ENCODE peak calls at places on chromosomes 2 and 18, in six cellular contexts. C is body of pancreas, M is HepG2, S is stomach, W is heart left ventricle, O is NB4. F is an unnamed sample.

GRCh38 chr2:118176601-118177000 is 88.3 kb downstream of the INSIG2 start:
- DNase-seq in C (no peak), M (no peak), W (no peak), S (no peak), O (no peak), F (no peak)

GRCh38 chr2:166104773-166105172 is 23.0 kb downstream of the SCN1A start:
- DNase-seq in S (no peak), O (no peak), M (no peak), W (no peak), C (no peak), F (no peak)

GRCh38 chr2:20397811-20398447 is 47.3 kb upstream of the PUM2 start:
- DNase-seq in O (no peak), S (no peak), W (no peak), C (no peak), M (no peak), F (no peak)

GRCh38 chr18:78506031-78506461 is 473.6 kb upstream of the SALL3 start:
- DNase-seq in M (peak; percentile 12), S (no peak), W (no peak), C (no peak), O (no peak), F (no peak)

GRCh38 chr2:110729106-110729505 is 3.3 kb upstream of the ACOXL start:
- DNase-seq in C (no peak), W (no peak), S (no peak), M (no peak), O (no peak), F (no peak)

GRCh38 chr18:34647251-34647650 is 62.8 kb upstream of the DTNA start:
- DNase-seq in C (no peak), W (no peak), S (no peak), M (no peak), O (peak; percentile 32), F (no peak)

GRCh38 chr18:6482198-6482977 is 67.7 kb upstream of the L3MBTL4 start:
- DNase-seq in C (peak; percentile 69), W (peak; percentile 56), S (peak; percentile 60), M (peak; percentile 38), O (peak; percentile 35), F (peak; percentile 4)

GRCh38 chr2:225930687-225931086 is 531.2 kb downstream of the NYAP2 start:
- DNase-seq in O (no peak), M (no peak), S (no peak), W (no peak), C (no peak), F (no peak)

GRCh38 chr2:236499691-236500573 is 69.7 kb upstream of the ACKR3 start:
- DNase-seq in C (no peak), S (no peak), O (peak; percentile 12), W (no peak), M (no peak), F (no peak)

GRCh38 chr2:102142829-102143449 is 393 bp downstream of the IL1R1 start:
- DNase-seq in C (no peak), W (no peak), O (peak; percentile 61), M (peak; percentile 39), S (no peak), F (no peak)

GRCh38 chr2:102141011-102141914 is 1.3 kb upstream of the IL1R1 start:
- DNase-seq in C (no peak), M (no peak), W (no peak), S (no peak), O (no peak), F (no peak)

GRCh38 chr2:102140367-102140766 is 2.2 kb upstream of the IL1R1 start:
- DNase-seq in C (no peak), W (no peak), S (no peak), O (no peak), M (no peak), F (no peak)

GRCh38 chr2:102143450-102143985 is 972 bp downstream of the IL1R1 start:
- DNase-seq in O (no peak), W (peak; percentile 43), M (peak; percentile 47), C (peak; percentile 57), S (no peak), F (no peak)

DNA sequence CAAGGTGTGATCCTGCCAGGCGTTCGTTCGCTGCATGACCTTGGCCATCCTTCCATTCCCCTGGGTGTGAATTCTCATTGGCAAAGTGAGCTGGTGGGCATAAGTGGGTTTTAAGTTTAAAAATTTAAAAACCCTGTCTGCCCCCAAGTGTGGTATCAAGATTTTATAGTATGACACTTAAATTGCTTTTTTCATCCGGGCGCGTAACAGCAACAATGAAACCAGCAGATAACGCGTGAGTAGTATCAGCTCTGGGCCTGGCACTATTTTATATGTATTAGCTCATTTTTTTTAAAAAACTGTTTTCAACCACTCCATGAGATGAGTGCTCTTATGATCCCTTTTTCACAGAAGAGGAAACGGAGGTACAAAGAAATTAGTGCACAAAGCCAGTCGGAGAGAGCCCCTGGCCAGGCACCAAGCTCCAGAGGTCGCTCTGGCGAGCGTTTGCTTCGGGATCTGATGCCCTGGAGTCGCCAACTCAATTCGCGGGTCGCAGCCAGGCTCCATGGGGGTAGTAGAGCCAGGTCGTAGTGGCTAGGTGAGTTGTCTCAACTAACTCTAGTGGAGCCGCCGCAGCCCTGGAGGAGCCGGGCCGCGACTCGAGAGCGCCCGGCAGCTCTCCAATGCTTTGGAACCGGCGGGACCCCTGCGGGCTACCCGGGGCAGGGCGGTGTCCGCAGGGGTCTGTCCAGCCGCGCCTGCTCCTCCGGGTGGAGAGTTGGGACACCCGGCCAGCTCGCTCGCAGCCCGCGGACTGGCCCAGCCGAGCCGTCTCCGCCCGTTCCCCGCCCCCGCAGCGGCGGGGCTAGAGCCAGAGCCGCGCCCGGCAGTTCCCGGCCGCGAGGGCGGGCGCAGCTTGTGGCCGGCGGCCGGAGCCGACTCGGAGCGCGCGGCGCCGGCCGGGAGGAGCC is at the start of gene IL1R1:
- DNase-seq in M (peak; percentile 60), S (peak; percentile 84), O (peak; percentile 71), W (peak; percentile 87), C (peak; percentile 85), F (peak; percentile 36)
- TF ChIP-seq POLR2A in M (peak; percentile 78), S (no peak), O (no peak), W (no peak), C (peak; percentile 84), F (no peak)

GRCh38 chr2:46297546-46298271 is 502 bp downstream of the EPAS1 start:
- DNase-seq in W (peak; percentile 82), O (peak; percentile 22), M (peak; percentile 59), C (peak; percentile 93), S (peak; percentile 89), F (peak; percentile 81)
- TF ChIP-seq POLR2A in W (no peak), O (no peak), M (no peak), C (peak; percentile 88), S (no peak), F (peak; percentile 4)

GRCh38 chr2:177212106-177212894 is at the start of gene HNRNPA3:
- DNase-seq in C (peak; percentile 99), S (peak; percentile 99), M (peak; percentile 98), O (peak; percentile 99), W (peak; percentile 99), F (peak; percentile 100)

GRCh38 chr2:177221970-177222369 is 9.4 kb downstream of the HNRNPA3 start:
- DNase-seq in M (no peak), S (no peak), C (no peak), W (no peak), O (no peak), F (no peak)

GRCh38 chr2:177221534-177221933 is 8.9 kb downstream of the HNRNPA3 start:
- DNase-seq in O (no peak), W (no peak), S (no peak), M (no peak), C (no peak), F (no peak)

GRCh38 chr2:177212895-177213856 is 582 bp downstream of the HNRNPA3 start:
- DNase-seq in C (peak; percentile 96), M (peak; percentile 84), W (peak; percentile 95), O (peak; percentile 96), S (peak; percentile 95), F (peak; percentile 96)

GRCh38 chr2:177217247-177217843 is 4.8 kb downstream of the HNRNPA3 start:
- DNase-seq in M (no peak), S (no peak), W (no peak), O (no peak), C (no peak), F (no peak)
- TF ChIP-seq POLR2A in M (peak; percentile 26), S (no peak), W (no peak), O (no peak), C (no peak), F (no peak)

GRCh38 chr2:207163815-207164747 is 1.7 kb downstream of the KLF7 start:
- DNase-seq in M (peak; percentile 37), C (peak; percentile 62), S (peak; percentile 44), W (peak; percentile 74), O (peak; percentile 21), F (peak; percentile 32)
- TF ChIP-seq POLR2A in M (no peak), C (no peak), S (no peak), W (no peak), O (no peak), F (no peak)

GRCh38 chr2:23381084-23381483 is 3.9 kb upstream of the KLHL29 start:
- DNase-seq in S (peak; percentile 41), W (no peak), M (peak; percentile 18), C (peak; percentile 73), O (peak; percentile 70), F (no peak)
- TF ChIP-seq POLR2A in S (no peak), W (no peak), M (no peak), C (peak; percentile 30), O (no peak), F (no peak)

GRCh38 chr2:187541086-187542085 is 12.8 kb downstream of the TFPI start:
- DNase-seq in S (no peak), C (peak; percentile 14), W (peak; percentile 12), O (no peak), M (peak; percentile 98), F (no peak)
- TF ChIP-seq POLR2A in S (no peak), C (no peak), W (no peak), O (no peak), M (peak; percentile 20), F (no peak)

GRCh38 chr2:235493775-235494715 is at the start of gene AGAP1:
- DNase-seq in O (peak; percentile 69), W (peak; percentile 89), S (peak; percentile 93), C (peak; percentile 95), M (peak; percentile 74), F (peak; percentile 14)
- TF ChIP-seq POLR2A in O (no peak), W (no peak), S (no peak), C (peak; percentile 34), M (peak; percentile 50), F (no peak)

DNA sequence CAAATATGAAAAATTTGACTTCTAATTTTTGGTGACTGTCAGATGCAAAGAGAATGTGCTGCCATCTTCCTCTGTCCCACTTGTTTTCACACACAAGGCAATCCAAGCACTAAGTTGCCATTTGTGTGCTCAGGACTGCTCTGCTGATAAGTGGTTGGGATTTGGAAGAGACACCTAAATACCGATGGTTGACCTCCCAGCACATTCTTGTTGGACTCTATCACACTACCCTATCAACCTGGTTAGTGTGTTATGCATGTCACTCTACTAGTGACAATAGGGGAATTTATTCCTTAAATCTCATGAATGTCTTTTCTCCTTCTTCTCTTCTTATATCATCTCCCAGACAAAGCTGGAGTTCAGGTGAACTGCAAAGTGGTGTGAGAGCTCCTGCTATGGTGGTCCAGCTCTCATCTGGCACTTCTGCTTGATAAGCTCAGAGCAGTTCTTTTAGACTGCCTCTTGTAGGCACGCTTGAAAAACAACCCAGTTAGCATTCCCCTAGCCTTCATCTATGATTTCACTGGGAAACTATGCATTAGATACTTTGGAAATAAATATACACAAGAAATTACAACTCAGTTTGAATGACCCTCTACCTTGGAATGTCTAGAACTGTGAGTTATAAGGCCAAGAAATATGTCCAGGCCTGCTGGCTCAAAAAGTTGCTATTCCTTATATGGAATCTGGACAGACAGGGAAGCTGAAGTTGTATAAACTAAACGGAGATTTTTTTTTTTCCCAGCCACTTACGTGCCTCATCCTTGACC is 404.8 kb downstream of the MEIS1 start:
- DNase-seq in W (no peak), O (no peak), M (no peak), S (no peak), C (no peak), F (no peak)
- TF ChIP-seq POLR2A in W (no peak), O (no peak), M (no peak), S (no peak), C (no peak), F (no peak)